ENCODE peak calls at places on chromosome 15, in seven cellular contexts. F, G, T, R, K, J and Q are unnamed samples.

GRCh38 chr15:57272770-57273357 is 103.4 kb upstream of the CGNL1 start:
- DNase-seq in J (no peak), F (no peak), K (no peak), G (no peak), T (no peak), R (no peak), Q (no peak)

GRCh38 chr15:49155834-49156627 is 632 bp upstream of the COPS2 start:
- DNase-seq in K (no peak), J (no peak), G (peak), F (no peak), T (no peak), R (no peak), Q (peak)

GRCh38 chr15:25186411-25186810 is 231.6 kb downstream of the SNRPN start:
- DNase-seq in J (no peak), G (no peak), R (peak), K (peak), T (no peak), F (no peak), Q (no peak)

GRCh38 chr15:64211696-64212095 is 48.9 kb upstream of the PPIB start:
- DNase-seq in R (no peak), K (no peak), G (no peak), F (no peak), T (no peak), J (no peak), Q (no peak)

GRCh38 chr15:101804941-101805340 is 1.6 kb downstream of the OR4F6 start:
- DNase-seq in T (no peak), K (no peak), J (no peak), F (no peak), R (no peak), G (no peak), Q (no peak)

GRCh38 chr15:41621200-41622193 is 38.7 kb upstream of the MGA start:
- DNase-seq in K (peak), F (peak), R (peak), J (peak), T (peak), G (peak), Q (peak)

GRCh38 chr15:60854858-60855568 is 374.1 kb downstream of the RORA start:
- DNase-seq in T (no peak), J (no peak), G (no peak), F (no peak), K (no peak), R (no peak), Q (no peak)

GRCh38 chr15:52651868-52652267 is 27.3 kb downstream of the ATOSA start:
- DNase-seq in R (peak), J (peak), G (peak), F (peak), K (peak), T (peak), Q (peak)

GRCh38 chr15:77568014-77568959 is 64.4 kb downstream of the LINGO1 start:
- DNase-seq in F (no peak), G (peak), R (no peak), K (no peak), T (no peak), J (peak), Q (no peak)

GRCh38 chr15:78996876-78997275 is 52.0 kb upstream of the CTSH start:
- DNase-seq in G (no peak), K (peak), F (no peak), R (no peak), T (no peak), J (no peak), Q (no peak)

GRCh38 chr15:73024161-73024560 is 28.1 kb upstream of the NEO1 start:
- DNase-seq in T (no peak), G (no peak), F (no peak), K (no peak), J (no peak), R (no peak), Q (no peak)

GRCh38 chr15:70341566-70341965 is 243.8 kb upstream of the TLE3 start:
- DNase-seq in G (no peak), J (no peak), T (no peak), K (no peak), R (no peak), F (no peak), Q (no peak)

GRCh38 chr15:64045774-64046346 is 425 bp downstream of the DAPK2 start:
- DNase-seq in K (peak), J (no peak), G (peak), T (no peak), F (no peak), R (peak), Q (no peak)

GRCh38 chr15:53979051-53979788 is 979 bp downstream of the UNC13C start:
- DNase-seq in F (no peak), T (no peak), R (no peak), K (no peak), J (no peak), G (no peak), Q (no peak)

GRCh38 chr15:61003683-61004299 is 225.3 kb downstream of the RORA start:
- DNase-seq in F (no peak), R (no peak), G (no peak), T (no peak), K (no peak), J (no peak), Q (no peak)

GRCh38 chr15:41233367-41233771 is 2.3 kb downstream of the CHP1 start:
- DNase-seq in F (no peak), G (no peak), K (no peak), J (no peak), T (no peak), R (no peak), Q (peak)

GRCh38 chr15:81113204-81113657 is 20.8 kb upstream of the CFAP161 start:
- DNase-seq in J (no peak), R (no peak), K (no peak), T (peak), G (no peak), F (no peak), Q (no peak)

GRCh38 chr15:23734856-23735255 is 47.8 kb upstream of the NDN start:
- DNase-seq in G (no peak), F (no peak), T (no peak), R (no peak), J (no peak), K (no peak), Q (no peak)

GRCh38 chr15:81298606-81299005 is 25.3 kb downstream of the STARD5 start:
- DNase-seq in T (no peak), R (no peak), J (no peak), G (no peak), K (no peak), F (no peak), Q (no peak)

GRCh38 chr15:64092864-64093626 is 593 bp downstream of the CIAO2A start:
- DNase-seq in R (peak), T (peak), G (peak), F (no peak), K (peak), J (peak), Q (peak)

GRCh38 chr15:99651023-99651807 is 82.0 kb downstream of the LYSMD4 start:
- DNase-seq in F (no peak), T (no peak), K (no peak), J (no peak), R (no peak), G (no peak), Q (no peak)

GRCh38 chr15:76973362-76973743 is 21.6 kb upstream of the PSTPIP1 start:
- DNase-seq in K (peak), R (no peak), T (peak), F (no peak), J (no peak), G (peak), Q (peak)

GRCh38 chr15:26178821-26179220 is 315.7 kb upstream of the ATP10A start:
- DNase-seq in T (no peak), J (no peak), F (no peak), K (no peak), R (no peak), G (no peak), Q (no peak)

GRCh38 chr15:77983708-77984445 is 93.6 kb downstream of the TBC1D2B start:
- DNase-seq in K (no peak), F (no peak), R (no peak), T (no peak), J (no peak), G (no peak), Q (no peak)

GRCh38 chr15:84827246-84827645 is 10.1 kb downstream of the ALPK3 start:
- DNase-seq in G (no peak), F (no peak), T (no peak), K (no peak), J (no peak), R (no peak), Q (no peak)

GRCh38 chr15:64287953-64288352 is 68.0 kb downstream of the CSNK1G1 start:
- DNase-seq in T (no peak), G (no peak), F (no peak), R (no peak), K (no peak), J (no peak), Q (no peak)

GRCh38 chr15:26632500-26632899 is 140.4 kb downstream of the GABRB3 start:
- DNase-seq in G (no peak), R (no peak), J (no peak), F (no peak), T (peak), K (no peak), Q (no peak)

GRCh38 chr15:56366211-56366610 is 985 bp downstream of the TEX9 start:
- DNase-seq in T (no peak), R (no peak), F (no peak), K (no peak), G (no peak), J (no peak), Q (no peak)

GRCh38 chr15:41894791-41895463 is 1.1 kb upstream of the SPTBN5 start:
- DNase-seq in F (peak), T (peak), J (peak), R (peak), K (peak), G (peak), Q (no peak)

GRCh38 chr15:75641603-75642002 is 1.6 kb upstream of the IMP3 start:
- DNase-seq in J (no peak), K (no peak), G (no peak), F (no peak), R (no peak), T (no peak), Q (no peak)

GRCh38 chr15:57319919-57320542 is 56.3 kb upstream of the CGNL1 start:
- DNase-seq in J (no peak), R (no peak), G (no peak), T (no peak), F (no peak), K (no peak), Q (no peak)

GRCh38 chr15:100780208-100780800 is 99.3 kb upstream of the ALDH1A3 start:
- DNase-seq in J (no peak), K (no peak), F (peak), T (no peak), R (no peak), G (no peak), Q (no peak)

GRCh38 chr15:52103217-52104207 is 9.1 kb downstream of the BCL2L10 start:
- DNase-seq in F (peak), J (peak), G (peak), R (no peak), T (peak), K (no peak), Q (peak)

GRCh38 chr15:85137507-85138175 is 156.0 kb downstream of the PDE8A start:
- DNase-seq in G (no peak), J (no peak), R (no peak), T (peak), K (no peak), F (no peak), Q (no peak)

DNA sequence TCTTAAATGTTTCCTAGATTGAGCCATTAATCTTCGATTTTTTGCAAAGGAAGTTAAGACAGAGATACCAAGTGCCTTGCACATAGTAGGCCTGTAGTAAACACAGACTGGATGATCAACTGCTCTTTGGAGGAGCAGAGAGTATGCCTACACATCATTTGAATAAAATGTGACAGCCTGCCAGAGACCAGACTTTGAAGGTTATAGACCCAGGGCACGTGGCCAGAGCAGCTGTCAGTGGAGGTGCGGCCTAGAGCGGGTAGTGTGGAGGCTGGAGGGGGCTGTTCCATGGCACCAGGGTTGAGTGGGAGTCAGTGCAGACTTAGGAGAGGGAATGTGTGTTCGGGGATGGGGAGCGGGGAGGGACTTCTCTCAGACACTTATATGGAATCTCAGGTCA is 80.8 kb downstream of the SMAD3 start:
- DNase-seq in R (peak), K (no peak), J (peak), G (no peak), F (no peak), T (peak), Q (no peak)
- TF ChIP-seq POLR2A in R (no peak), K (no peak), J (no peak), G (no peak), F (no peak), T (no peak), Q (no peak)

GRCh38 chr15:40103124-40103858 is 5.4 kb downstream of the BMF start:
- DNase-seq in T (peak), J (peak), R (peak), G (no peak), K (peak), F (peak), Q (no peak)
- TF ChIP-seq POLR2A in T (peak), J (no peak), R (no peak), G (no peak), K (no peak), F (peak), Q (no peak)

DNA sequence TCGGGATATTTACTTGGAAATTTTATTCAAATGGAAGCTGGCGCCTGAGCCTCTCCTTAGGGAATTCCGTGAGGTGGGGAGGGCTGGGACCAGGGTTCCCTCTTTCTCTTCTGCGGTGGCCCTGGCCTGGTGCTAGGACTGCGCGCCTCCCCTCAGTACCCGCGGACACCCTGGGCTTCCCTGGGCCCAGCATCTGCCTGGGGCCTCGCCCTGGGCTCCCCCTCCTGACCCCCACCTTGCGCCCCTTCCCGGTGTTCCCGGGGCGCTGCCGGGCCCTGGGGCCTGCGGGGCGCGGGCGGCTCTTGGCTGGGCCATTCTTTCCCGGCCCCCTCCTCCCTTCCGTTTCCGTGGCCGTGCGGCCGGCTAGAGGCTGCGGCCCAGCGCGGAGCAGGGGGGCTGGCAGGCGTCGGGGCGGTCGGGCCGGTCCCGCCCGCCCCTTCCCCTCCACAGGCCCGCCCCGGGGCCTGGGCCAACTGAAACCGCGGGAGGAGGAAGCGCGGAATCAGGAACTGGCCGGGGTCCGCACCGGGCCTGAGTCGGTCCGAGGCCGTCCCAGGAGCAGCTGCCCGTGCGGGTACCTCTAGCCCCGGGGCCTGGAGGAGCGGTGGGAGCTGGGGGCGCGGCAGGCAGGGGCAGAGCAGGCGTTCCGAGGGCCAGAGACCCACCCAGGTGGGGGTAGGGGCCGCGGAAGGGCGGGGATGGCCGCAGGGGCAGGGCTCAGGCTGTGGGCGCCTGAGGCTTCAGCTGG is at the start of gene FES:
- DNase-seq in J (peak), G (peak), T (peak), K (peak), F (peak), R (peak), Q (peak)
- TF ChIP-seq POLR2A in J (peak), G (peak), T (peak), K (no peak), F (peak), R (peak), Q (no peak)

DNA sequence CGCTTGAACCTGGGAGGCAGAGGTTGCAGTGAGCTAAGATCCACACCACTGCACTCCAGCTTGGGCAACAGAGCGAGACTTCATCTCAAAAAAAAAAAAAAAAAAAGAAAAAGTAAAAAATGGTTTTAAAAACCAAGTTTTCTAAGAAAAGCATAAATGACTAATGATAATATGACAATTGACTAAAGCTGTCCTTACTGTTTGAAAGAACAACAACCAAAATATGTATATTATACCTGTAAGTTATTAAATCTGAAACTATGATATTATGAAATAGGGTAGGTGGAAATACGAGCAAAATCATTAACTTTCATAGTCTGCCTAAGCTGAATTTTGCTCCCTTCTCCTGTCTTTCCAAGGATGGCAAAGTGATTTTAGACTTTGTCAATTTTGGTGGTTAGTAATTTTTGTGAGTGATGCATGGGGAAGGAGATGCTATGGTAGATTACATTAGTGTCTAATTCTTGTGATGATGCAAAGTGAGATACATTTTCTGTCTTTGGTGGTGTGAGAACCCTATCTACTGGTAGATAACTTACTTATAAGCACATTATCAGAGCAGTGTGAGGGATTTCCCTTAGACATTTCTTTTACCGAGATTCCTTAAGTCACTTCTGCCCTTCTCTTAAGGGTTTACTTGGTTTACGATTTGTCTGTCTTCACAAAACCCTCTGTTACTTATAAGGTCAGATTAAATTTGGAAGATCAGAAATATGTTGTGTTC is 10.6 kb upstream of the CHD2 start:
- DNase-seq in G (no peak), R (no peak), F (no peak), J (no peak), T (no peak), K (no peak), Q (no peak)
- TF ChIP-seq POLR2A in G (no peak), R (no peak), F (no peak), J (no peak), T (no peak), K (no peak), Q (no peak)

GRCh38 chr15:89121414-89121813 is 33.2 kb downstream of the ABHD2 start:
- DNase-seq in J (no peak), T (peak), G (no peak), K (no peak), F (no peak), R (no peak), Q (no peak)
- TF ChIP-seq POLR2A in J (no peak), T (no peak), G (no peak), K (no peak), F (no peak), R (no peak), Q (no peak)

GRCh38 chr15:31325976-31326728 is 483 bp upstream of the KLF13 start:
- DNase-seq in T (peak), K (peak), F (peak), J (peak), R (peak), G (peak), Q (peak)
- TF ChIP-seq POLR2A in T (peak), K (peak), F (peak), J (peak), R (peak), G (peak), Q (peak)

DNA sequence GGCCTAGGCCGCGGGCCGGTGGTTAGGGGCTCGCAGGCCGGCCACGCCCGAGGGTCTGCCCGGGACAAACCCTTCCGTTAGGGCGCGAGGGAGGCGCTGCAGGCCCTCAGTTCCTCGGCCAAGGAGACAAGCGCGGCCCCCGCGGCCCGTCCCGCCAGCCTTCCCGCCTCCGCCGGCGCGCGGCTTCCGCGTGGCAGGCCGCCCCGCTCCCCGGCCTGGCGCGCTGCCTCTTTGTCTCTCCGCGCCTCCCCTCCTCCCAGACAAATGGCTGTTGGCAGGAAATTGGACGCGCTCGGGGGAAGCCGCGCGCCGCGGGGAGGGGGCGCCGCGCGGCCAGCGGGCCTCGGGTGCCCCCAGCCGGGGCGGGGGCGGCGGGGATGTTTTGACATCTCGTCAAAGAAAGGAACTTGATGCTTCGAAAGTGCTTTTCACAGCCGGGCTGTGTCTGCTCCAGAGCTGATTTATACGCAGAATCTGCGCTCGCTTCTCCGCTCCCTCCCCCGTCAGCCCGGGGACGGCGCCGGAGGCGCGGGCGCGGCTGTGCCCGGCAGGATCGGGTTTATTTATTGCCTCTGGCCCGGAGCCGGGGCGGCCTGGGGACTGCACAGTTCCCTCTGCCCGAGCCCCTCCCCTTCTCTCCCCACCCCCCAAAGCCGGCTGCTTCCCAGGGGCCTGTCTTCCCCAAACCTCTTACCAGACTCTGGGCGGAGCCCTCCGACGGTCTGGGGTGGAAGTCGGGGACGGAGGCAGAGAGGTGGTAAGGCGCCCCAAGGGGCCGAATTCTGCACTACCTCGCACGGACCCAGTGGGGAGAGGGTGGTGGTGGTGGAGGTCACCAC is 20.8 kb downstream of the SHF start:
- DNase-seq in G (peak), J (peak), T (peak), K (peak), R (peak), F (peak), Q (peak)
- TF ChIP-seq POLR2A in G (peak), J (peak), T (peak), K (no peak), R (peak), F (peak), Q (peak)